ENCODE peak calls at places on chromosomes 1 and 21, in four cellular contexts. Q is HFFc6, O is mesothelial cell of epicardium, P is endothelial cell. G is an unnamed sample.
A peak's percentile ranks its signal among the peaks of the same experiment; 100 is the strongest.

GRCh38 chr1:155013632-155014031 is 11.0 kb downstream of the ZBTB7B start:
- DNase-seq in Q (no peak), O (no peak), P (no peak), G (no peak)

GRCh38 chr1:237851209-237851845 is 39.4 kb downstream of the ZP4 start:
- DNase-seq in Q (peak; percentile 23), O (peak; percentile 32), P (peak; percentile 71), G (peak; percentile 84)

GRCh38 chr21:25734654-25735220 is at the start of the genes ATP5PF and GABPA:
- DNase-seq in Q (peak; percentile 98), O (peak; percentile 95), P (peak; percentile 94), G (peak; percentile 98)

GRCh38 chr21:44892536-44893277 is 19.2 kb upstream of the PTTG1IP start:
- DNase-seq in Q (no peak), O (no peak), P (peak; percentile 80), G (peak; percentile 79)

GRCh38 chr1:212950243-212951057 is at the start of gene VASH2:
- DNase-seq in Q (peak; percentile 19), O (peak; percentile 74), P (peak; percentile 77), G (peak; percentile 89)

GRCh38 chr1:21673277-21673780 is 4.2 kb upstream of the RAP1GAP start:
- DNase-seq in Q (peak; percentile 51), O (no peak), P (no peak), G (no peak)

GRCh38 chr1:161510477-161510876 is 5.2 kb downstream of the FCGR2A start:
- DNase-seq in Q (no peak), O (no peak), P (no peak), G (no peak)

GRCh38 chr1:155944396-155944728 is 2.9 kb downstream of the RXFP4 start:
- DNase-seq in Q (no peak), O (no peak), P (no peak), G (no peak)

GRCh38 chr1:167678838-167679237 is 42.9 kb upstream of the MPZL1 start:
- DNase-seq in Q (no peak), O (no peak), P (no peak), G (no peak)

GRCh38 chr1:169184812-169185211 is 78.3 kb downstream of the ATP1B1 start:
- DNase-seq in Q (no peak), O (no peak), P (no peak), G (no peak)

GRCh38 chr1:62746086-62746808 is 37.7 kb upstream of the ATG4C start:
- DNase-seq in Q (peak; percentile 65), O (no peak), P (no peak), G (no peak)

GRCh38 chr1:21149862-21150432 is 26.8 kb downstream of the EIF4G3 start:
- DNase-seq in Q (peak; percentile 98), O (no peak), P (peak; percentile 11), G (no peak)

GRCh38 chr1:1594602-1594981 is 5.3 kb downstream of the FNDC10 start:
- DNase-seq in Q (no peak), O (no peak), P (no peak), G (peak; percentile 76)

GRCh38 chr1:37149296-37149695 is 115.0 kb upstream of the GRIK3 start:
- DNase-seq in Q (no peak), O (no peak), P (no peak), G (no peak)

GRCh38 chr1:183824295-183824694 is 19.4 kb downstream of the RGL1 start:
- DNase-seq in Q (no peak), O (no peak), P (no peak), G (no peak)

GRCh38 chr1:59214764-59215208 is 82.1 kb upstream of the FGGY start:
- DNase-seq in Q (no peak), O (no peak), P (no peak), G (peak; percentile 20)

GRCh38 chr1:77961392-77961791 is 17.5 kb downstream of the FUBP1 start:
- DNase-seq in Q (no peak), O (no peak), P (no peak), G (no peak)

GRCh38 chr21:17854771-17855170 is 35.6 kb upstream of the C21orf91 start:
- DNase-seq in Q (peak; percentile 3), O (no peak), P (no peak), G (no peak)

GRCh38 chr1:3871451-3871805 is 14.2 kb downstream of the DFFB start:
- DNase-seq in Q (no peak), O (no peak), P (no peak), G (no peak)

GRCh38 chr21:43600642-43601397 is 58.5 kb downstream of the HSF2BP start:
- DNase-seq in Q (peak; percentile 83), O (no peak), P (no peak), G (no peak)

GRCh38 chr1:54229281-54229891 is 29.4 kb downstream of the MRPL37 start:
- DNase-seq in Q (peak; percentile 28), O (no peak), P (no peak), G (no peak)

GRCh38 chr1:66585002-66585401 is 51.0 kb downstream of the SGIP1 start:
- DNase-seq in Q (no peak), O (no peak), P (no peak), G (no peak)

GRCh38 chr1:14850563-14850962 is 252.1 kb downstream of the KAZN start:
- DNase-seq in Q (no peak), O (no peak), P (no peak), G (no peak)
- TF ChIP-seq CTCF in Q (no peak), O (no peak), P (no peak), G (no peak)

GRCh38 chr1:203751051-203751450 is 13.9 kb upstream of the LAX1 start:
- DNase-seq in Q (peak; percentile 72), O (no peak), P (no peak), G (no peak)
- TF ChIP-seq CTCF in Q (peak; percentile 29), O (no peak), P (no peak), G (no peak)

GRCh38 chr1:116415699-116416533 is 42.9 kb downstream of the ATP1A1 start:
- DNase-seq in Q (no peak), O (no peak), P (no peak), G (no peak)
- TF ChIP-seq CTCF in Q (no peak), O (no peak), P (no peak), G (no peak)

DNA sequence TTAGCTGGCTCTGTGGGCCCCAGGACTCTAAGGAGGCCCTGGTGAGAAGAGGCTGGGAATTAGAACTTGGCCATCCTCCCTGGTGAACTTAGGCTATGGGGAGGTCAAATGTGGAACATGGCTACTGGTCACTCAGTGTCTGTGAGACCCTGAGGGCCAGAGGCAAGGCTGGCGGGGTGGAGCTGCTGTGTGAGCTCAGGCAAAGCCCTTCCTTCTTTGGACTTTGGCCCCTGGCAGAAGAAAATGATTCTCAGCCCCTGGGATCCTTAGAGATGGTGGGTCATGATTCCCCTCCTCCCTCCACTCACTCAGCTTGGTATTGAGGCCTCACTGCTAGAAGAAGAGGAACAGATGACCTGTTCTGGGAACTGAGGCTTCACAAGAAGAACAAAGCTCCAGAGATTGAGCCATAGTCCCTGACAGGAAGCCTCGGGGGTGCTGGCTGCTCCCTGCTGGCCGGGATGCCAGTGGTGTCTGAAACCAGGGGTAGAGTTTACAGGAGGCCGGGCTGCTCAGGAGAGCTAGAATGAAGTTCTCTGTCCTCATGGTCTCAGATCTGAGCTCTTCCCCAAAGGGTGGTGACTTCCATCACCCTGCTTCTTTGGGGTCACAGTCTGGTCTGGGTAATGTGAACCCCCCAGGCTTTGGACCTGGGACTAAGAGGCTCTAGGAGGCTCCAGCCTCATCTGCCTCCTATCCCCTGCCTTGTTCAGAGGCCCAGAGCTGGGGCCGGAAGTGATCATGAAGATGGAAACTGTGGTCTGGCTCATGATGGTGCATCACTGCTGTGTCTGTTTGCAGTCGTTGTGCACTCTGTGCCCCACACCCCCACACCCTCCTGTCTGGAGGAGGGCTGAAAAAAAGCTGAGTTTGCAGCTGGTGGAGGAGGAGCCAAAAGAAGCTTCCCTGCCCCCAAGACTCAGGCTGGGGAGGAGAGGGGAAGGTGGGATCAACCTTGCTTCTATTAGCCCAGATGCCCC is 905 bp downstream of the BTBD19 start:
- DNase-seq in Q (peak; percentile 57), O (no peak), P (no peak), G (no peak)
- TF ChIP-seq CTCF in Q (no peak), O (no peak), P (no peak), G (no peak)

GRCh38 chr1:103106426-103107321 is 1.6 kb downstream of the COL11A1 start:
- DNase-seq in Q (peak; percentile 71), O (no peak), P (peak; percentile 38), G (peak; percentile 46)
- TF ChIP-seq CTCF in Q (peak; percentile 87), O (peak; percentile 60), P (peak; percentile 57), G (peak; percentile 59)

GRCh38 chr1:88936223-88936523 is 44.8 kb upstream of the GTF2B start:
- DNase-seq in Q (no peak), O (no peak), P (no peak), G (no peak)
- TF ChIP-seq CTCF in Q (peak; percentile 29), O (peak; percentile 61), P (peak; percentile 50), G (peak; percentile 43)

DNA sequence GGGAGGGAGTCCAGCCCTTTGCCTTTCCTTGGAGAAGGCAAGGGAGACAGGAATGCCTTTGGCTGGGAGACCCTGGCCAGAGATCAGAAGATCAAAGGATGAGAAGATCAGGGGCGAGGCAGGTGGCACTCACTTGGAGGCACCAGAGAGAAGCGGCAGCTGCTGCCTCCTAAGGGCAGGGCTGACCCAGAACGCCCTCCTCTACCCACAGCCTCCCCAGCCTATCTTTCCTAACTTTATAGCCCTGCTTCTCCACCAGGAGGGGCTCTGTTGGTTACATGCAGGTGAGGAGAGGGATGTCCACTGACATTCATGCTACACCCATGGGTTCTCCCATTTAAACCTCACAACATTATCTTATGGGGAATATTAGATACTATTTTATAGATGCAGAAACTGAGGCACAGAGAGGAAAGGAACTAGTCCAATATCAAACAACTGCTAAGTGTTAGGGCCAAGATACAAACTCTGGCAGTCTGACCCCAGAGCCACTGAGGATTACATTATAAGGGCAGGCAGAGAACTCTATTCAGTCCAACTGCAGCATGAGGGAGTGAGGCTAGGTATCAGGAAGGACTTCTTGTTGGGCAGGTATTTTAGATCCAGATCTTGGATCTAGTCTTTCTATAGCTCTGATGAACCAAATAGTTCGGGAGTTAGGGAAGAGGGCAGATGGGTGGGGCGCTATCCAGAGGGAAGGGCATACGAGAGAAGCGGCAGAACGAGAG is 19.9 kb downstream of the LGR6 start:
- DNase-seq in Q (no peak), O (no peak), P (peak; percentile 46), G (no peak)
- TF ChIP-seq CTCF in Q (peak; percentile 48), O (no peak), P (no peak), G (no peak)

GRCh38 chr1:233735331-233735730 is 121.4 kb downstream of the KCNK1 start:
- DNase-seq in Q (no peak), O (no peak), P (no peak), G (no peak)

GRCh38 chr1:233732206-233732605 is 118.3 kb downstream of the KCNK1 start:
- DNase-seq in Q (no peak), O (no peak), P (no peak), G (no peak)

GRCh38 chr1:233734456-233734855 is 120.5 kb downstream of the KCNK1 start:
- DNase-seq in Q (no peak), O (no peak), P (no peak), G (no peak)

GRCh38 chr1:233730380-233730779 is 116.5 kb downstream of the KCNK1 start:
- DNase-seq in Q (no peak), O (no peak), P (no peak), G (no peak)

DNA sequence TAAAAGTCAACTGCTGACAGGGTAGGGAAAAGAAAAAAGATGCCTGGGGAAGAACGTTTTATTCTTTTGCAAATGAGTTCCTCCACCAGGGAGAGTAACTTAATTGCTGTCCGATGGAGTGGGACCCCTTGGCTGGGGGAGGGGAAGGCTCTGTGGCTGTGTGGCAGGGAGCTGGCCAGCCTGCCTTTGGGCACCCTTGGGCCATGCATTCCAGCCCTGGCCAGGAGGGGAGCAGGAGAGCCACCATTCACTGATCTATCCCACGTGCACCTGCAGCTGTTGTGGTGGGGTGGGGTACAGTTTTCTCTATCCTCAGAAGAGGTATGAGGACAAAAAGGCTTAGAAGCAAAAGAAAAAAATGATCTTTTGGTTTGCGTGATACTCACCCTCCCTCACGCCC is 116.9 kb downstream of the KCNK1 start:
- DNase-seq in Q (no peak), O (no peak), P (no peak), G (no peak)
- TF ChIP-seq CTCF in Q (no peak), O (no peak), P (no peak), G (no peak)